ENCODE peak calls at places on chromosomes 11 and 22, in six cellular contexts. F is uterus, Z is IMR-90, B is H1, P is ovary, W is adrenal gland. L is an unnamed sample.

GRCh38 chr11:120172921-120173705 is 35.2 kb upstream of the TRIM29 start:
- DNase-seq in F (no peak), Z (no peak), B (no peak), P (no peak), W (peak; percentile 5), L (no peak)

GRCh38 chr22:28001171-28001835 is 82.2 kb upstream of the PITPNB start:
- DNase-seq in F (no peak), Z (no peak), B (no peak), P (no peak), W (no peak), L (no peak)

GRCh38 chr11:441043-441417 is 781 bp downstream of the ANO9 start:
- DNase-seq in F (no peak), Z (no peak), B (no peak), P (no peak), W (no peak), L (no peak)

GRCh38 chr11:10648896-10649295 is 44.7 kb downstream of the IRAG1 start:
- DNase-seq in F (no peak), Z (no peak), B (no peak), P (no peak), W (no peak), L (no peak)

GRCh38 chr22:35330258-35330861 is 30.7 kb downstream of the TOM1 start:
- DNase-seq in F (peak; percentile 95), Z (peak; percentile 86), B (no peak), P (peak; percentile 91), W (peak; percentile 95), L (peak; percentile 91)

GRCh38 chr11:45182902-45183301 is 36.5 kb downstream of the PRDM11 start:
- DNase-seq in F (peak; percentile 47), Z (peak; percentile 19), B (no peak), P (no peak), W (no peak), L (no peak)

GRCh38 chr22:30210235-30210831 is 36.2 kb downstream of the LIF start:
- DNase-seq in F (no peak), Z (peak; percentile 80), B (no peak), P (no peak), W (no peak), L (no peak)

GRCh38 chr11:121191787-121192186 is 90.7 kb downstream of the TECTA start:
- DNase-seq in F (no peak), Z (no peak), B (no peak), P (no peak), W (no peak), L (no peak)

GRCh38 chr22:42307806-42308563 is 37.5 kb upstream of the TCF20 start:
- DNase-seq in F (no peak), Z (no peak), B (no peak), P (no peak), W (no peak), L (no peak)

GRCh38 chr11:12164061-12165014 is 53.9 kb downstream of the MICAL2 start:
- DNase-seq in F (peak; percentile 36), Z (peak; percentile 91), B (no peak), P (no peak), W (no peak), L (no peak)

GRCh38 chr11:79437981-79438630 is 2.7 kb downstream of the TENM4 start:
- DNase-seq in F (peak; percentile 17), Z (peak; percentile 63), B (no peak), P (peak; percentile 57), W (peak; percentile 28), L (no peak)

GRCh38 chr22:44361391-44362126 is 48.8 kb upstream of the SHISAL1 start:
- DNase-seq in F (peak; percentile 18), Z (no peak), B (no peak), P (peak; percentile 7), W (peak; percentile 8), L (no peak)

GRCh38 chr22:44364750-44365118 is 52.0 kb upstream of the SHISAL1 start:
- DNase-seq in F (peak; percentile 17), Z (no peak), B (no peak), P (peak; percentile 8), W (peak; percentile 16), L (no peak)

GRCh38 chr22:44363980-44364749 is 51.4 kb upstream of the SHISAL1 start:
- DNase-seq in F (peak; percentile 39), Z (no peak), B (no peak), P (peak; percentile 20), W (peak; percentile 20), L (no peak)

GRCh38 chr22:44362249-44363040 is 49.7 kb upstream of the SHISAL1 start:
- DNase-seq in F (peak; percentile 9), Z (peak; percentile 52), B (no peak), P (peak; percentile 3), W (peak; percentile 5), L (no peak)

DNA sequence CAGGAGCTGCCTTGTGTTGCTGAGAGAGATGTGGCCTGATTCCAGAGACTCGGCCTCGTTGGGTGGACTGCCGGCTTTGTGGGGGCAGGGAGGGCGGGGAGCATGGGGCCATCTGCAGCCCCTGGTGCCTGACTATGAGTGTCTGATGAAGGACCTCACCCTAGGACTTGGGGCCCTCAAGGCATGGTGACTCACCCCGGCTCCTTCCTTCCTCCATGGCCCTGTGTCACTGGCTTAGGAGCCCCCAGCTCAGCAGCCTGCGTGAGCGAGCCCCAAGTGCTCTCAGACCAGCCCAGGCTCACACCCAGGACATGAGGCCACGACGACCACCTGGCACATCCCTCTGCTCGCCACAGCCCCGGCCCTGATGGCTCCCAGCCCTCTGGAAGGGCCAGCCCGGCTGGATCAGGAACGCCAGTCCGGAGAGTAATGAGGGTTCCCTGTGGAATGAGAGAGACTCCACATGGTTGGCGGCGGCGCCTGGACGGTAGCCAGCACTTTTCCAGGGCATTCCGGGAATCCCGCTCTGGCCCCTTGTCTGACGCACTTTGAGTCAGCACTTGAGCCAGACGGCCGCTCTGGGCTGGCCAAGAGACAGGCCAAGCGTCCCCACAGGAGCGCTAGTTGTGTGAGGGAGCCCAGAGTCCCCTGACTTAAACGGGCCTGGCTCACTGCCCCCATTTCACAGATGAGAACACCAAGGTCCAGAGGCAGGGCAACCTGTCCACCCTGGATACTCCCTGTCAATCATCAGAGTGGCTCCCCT is 50.6 kb upstream of the SHISAL1 start:
- DNase-seq in F (peak; percentile 89), Z (peak; percentile 98), B (no peak), P (peak; percentile 93), W (peak; percentile 68), L (peak; percentile 46)
- H3K4me3 ChIP-seq in F (no peak overlapping the region), Z (no peak overlapping the region), B (no peak overlapping the region), P (no peak overlapping the region), W (no peak overlapping the region), L (no peak overlapping the region)

GRCh38 chr11:128505449-128506058 is 81.8 kb downstream of the ETS1 start:
- DNase-seq in F (no peak), Z (no peak), B (no peak), P (no peak), W (no peak), L (no peak)

GRCh38 chr11:128507936-128508335 is 79.4 kb downstream of the ETS1 start:
- DNase-seq in F (no peak), Z (no peak), B (no peak), P (no peak), W (no peak), L (no peak)

GRCh38 chr11:128508785-128509518 is 78.4 kb downstream of the ETS1 start:
- DNase-seq in F (no peak), Z (peak; percentile 86), B (no peak), P (no peak), W (no peak), L (no peak)

GRCh38 chr11:128506384-128506783 is 81.0 kb downstream of the ETS1 start:
- DNase-seq in F (no peak), Z (no peak), B (no peak), P (no peak), W (no peak), L (no peak)

GRCh38 chr11:128506999-128507591 is 80.3 kb downstream of the ETS1 start:
- DNase-seq in F (peak; percentile 89), Z (peak; percentile 96), B (no peak), P (peak; percentile 68), W (peak; percentile 88), L (peak; percentile 78)
- TF ChIP-seq POLR2A in F (peak; percentile 39), Z (peak; percentile 93), B (no peak), P (no peak), W (no peak), L (peak; percentile 19)

DNA sequence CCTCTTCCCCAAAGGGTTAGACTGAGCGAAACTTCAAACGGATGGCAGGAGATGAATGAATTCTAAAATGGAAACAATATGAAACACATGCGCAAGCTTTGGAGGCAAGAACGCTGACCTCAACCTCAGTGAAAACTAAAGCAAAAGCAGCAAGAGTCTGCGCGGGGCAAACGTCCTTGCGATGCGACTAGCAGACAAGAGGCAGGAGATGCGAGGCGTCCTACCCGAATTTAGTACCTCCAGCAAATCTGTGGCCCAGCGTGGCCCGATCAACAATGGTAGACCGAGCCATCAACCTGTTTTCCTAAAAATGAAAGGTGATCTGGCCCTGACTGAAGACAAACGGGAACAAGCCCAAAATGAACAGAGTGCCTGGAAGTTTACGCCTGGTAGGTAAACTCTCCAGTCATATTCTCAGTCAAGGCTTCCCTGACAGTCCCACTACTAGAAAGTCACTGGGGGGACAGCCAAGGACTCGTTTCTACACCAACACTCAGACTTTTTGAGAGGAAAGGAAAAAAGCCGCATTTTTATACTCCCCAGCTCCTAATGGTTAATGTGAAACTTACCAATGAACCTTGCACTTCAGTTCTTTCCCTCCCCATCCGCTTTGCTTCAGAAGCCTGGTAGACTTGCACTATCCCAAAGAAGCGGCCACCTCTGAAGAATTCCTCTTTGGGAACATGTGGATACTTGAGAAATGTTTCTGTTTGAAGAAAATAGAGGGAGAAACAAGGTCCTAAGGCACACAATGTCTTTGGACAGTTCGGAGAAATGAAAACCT is 11.5 kb downstream of the MMP3 start:
- DNase-seq in F (no peak), Z (no peak), B (no peak), P (no peak), W (peak; percentile 15), L (no peak)
- H3K4me3 ChIP-seq in F (no peak overlapping the region), Z (peak overlapping the region; percentile 49), B (peak overlapping the region; percentile 34), P (no peak overlapping the region), W (no peak overlapping the region), L (peak overlapping the region; percentile 35)

GRCh38 chr11:119029340-119030028 is 1.2 kb downstream of the SLC37A4 start:
- DNase-seq in F (no peak), Z (no peak), B (no peak), P (peak; percentile 56), W (peak; percentile 30), L (no peak)

GRCh38 chr11:119029069-119029339 is 1.7 kb downstream of the SLC37A4 start:
- DNase-seq in F (no peak), Z (no peak), B (no peak), P (no peak), W (no peak), L (no peak)

GRCh38 chr11:119030029-119030328 is 698 bp downstream of the SLC37A4 start:
- DNase-seq in F (no peak), Z (no peak), B (no peak), P (no peak), W (no peak), L (no peak)

GRCh38 chr11:119027561-119028345 is 2.9 kb downstream of the SLC37A4 start:
- DNase-seq in F (no peak), Z (no peak), B (no peak), P (no peak), W (no peak), L (no peak)

DNA sequence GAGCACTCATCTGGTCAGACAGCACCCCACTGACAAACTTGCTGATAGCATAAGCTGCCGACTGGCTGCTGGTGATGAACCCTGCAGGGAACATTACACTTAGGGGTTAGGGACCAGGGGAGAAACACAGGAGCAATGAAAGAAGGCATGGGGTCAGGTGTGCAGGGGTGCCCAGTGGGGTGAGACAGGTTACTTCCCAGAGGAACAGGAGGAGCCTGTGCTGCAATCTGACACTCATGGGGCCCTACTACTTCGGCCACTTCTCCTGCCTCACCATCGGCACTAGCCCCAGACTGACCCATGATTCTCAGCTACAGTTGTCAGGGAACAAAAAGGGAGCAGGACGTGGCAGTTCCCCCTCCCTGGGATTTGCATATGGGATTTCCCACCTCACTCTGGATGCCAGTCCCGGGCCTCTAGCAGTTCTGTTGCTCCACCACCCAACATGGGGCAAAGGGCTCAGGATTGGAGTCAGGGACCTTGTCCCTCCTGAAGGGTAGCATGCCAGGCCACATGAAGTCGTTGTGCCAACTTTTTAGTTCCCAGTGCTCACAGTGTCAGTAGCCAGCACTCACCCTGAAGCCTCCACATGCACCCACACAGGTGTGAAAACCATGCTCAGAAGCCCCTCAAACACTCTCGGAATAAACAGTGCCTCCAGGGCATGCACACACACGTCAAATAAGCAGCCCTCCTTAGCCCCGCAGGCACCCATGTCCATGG is 2.2 kb downstream of the SLC37A4 start:
- DNase-seq in F (no peak), Z (no peak), B (no peak), P (no peak), W (no peak), L (no peak)
- TF ChIP-seq POLR2A in F (no peak), Z (no peak), B (no peak), P (no peak), W (no peak), L (no peak)

L was measured in tibial nerve.